ENCODE peak calls at places on chromosomes 5 and 9, in seven cellular contexts. L is IMR-90, J is SK-N-SH, F is PC-9, B is fibroblast of lung, C is PC-3, E is astrocyte. O is an unnamed sample.

GRCh38 chr5:76403963-76404693 is 1.0 kb downstream of the IQGAP2 start:
- DNase-seq in L (no peak), J (no peak), F (no peak), B (no peak), C (no peak), E (no peak), O (no peak)

GRCh38 chr5:115168829-115169391 is 798 bp downstream of the TRIM36 start:
- DNase-seq in L (no peak), J (peak; percentile 68), F (peak; percentile 11), B (no peak), C (no peak), E (no peak), O (no peak)

GRCh38 chr5:34957299-34957698 is 27.9 kb downstream of the DNAJC21 start:
- DNase-seq in L (peak; percentile 31), J (no peak), F (no peak), B (peak; percentile 12), C (no peak), E (no peak), O (no peak)

GRCh38 chr5:71924980-71925379 is 182.3 kb upstream of the MAP1B start:
- DNase-seq in L (peak; percentile 69), J (no peak), F (no peak), B (peak; percentile 50), C (peak; percentile 61), E (peak; percentile 50), O (no peak)

GRCh38 chr5:151947924-151948323 is 23.3 kb upstream of the GLRA1 start:
- DNase-seq in L (no peak), J (no peak), F (no peak), B (no peak), C (no peak), E (no peak), O (no peak)

GRCh38 chr9:130660683-130661460 is 3.5 kb upstream of the PRDM12 start:
- DNase-seq in L (no peak), J (peak; percentile 65), F (no peak), B (no peak), C (no peak), E (no peak), O (peak; percentile 92)

GRCh38 chr9:131714161-131714646 is 25.7 kb downstream of the RAPGEF1 start:
- DNase-seq in L (peak; percentile 91), J (no peak), F (peak; percentile 51), B (peak; percentile 91), C (peak; percentile 65), E (peak; percentile 93), O (peak; percentile 90)

GRCh38 chr5:17620627-17621026 is 10.4 kb downstream of the TAF11L12 start:
- DNase-seq in L (no peak), J (peak; percentile 27), F (no peak), B (no peak), C (no peak), E (no peak), O (no peak)

GRCh38 chr5:2289380-2289779 is 406.7 kb upstream of the IRX4 start:
- DNase-seq in L (no peak), J (no peak), F (no peak), B (no peak), C (no peak), E (no peak), O (no peak)

GRCh38 chr9:127316586-127317383 is 52.2 kb downstream of the GARNL3 start:
- DNase-seq in L (peak; percentile 39), J (no peak), F (no peak), B (no peak), C (peak; percentile 32), E (peak; percentile 19), O (peak; percentile 80)

GRCh38 chr5:112004867-112005532 is 248.0 kb upstream of the NREP start:
- DNase-seq in L (peak; percentile 92), J (no peak), F (no peak), B (peak; percentile 66), C (peak; percentile 61), E (peak; percentile 91), O (no peak)

GRCh38 chr5:16616536-16617271 is at the start of gene RETREG1:
- DNase-seq in L (no peak), J (peak; percentile 89), F (peak; percentile 62), B (no peak), C (peak; percentile 61), E (peak; percentile 8), O (peak; percentile 88)

GRCh38 chr9:120875954-120876841 is 790 bp downstream of the PHF19 start:
- DNase-seq in L (peak; percentile 85), J (peak; percentile 94), F (peak; percentile 95), B (peak; percentile 86), C (peak; percentile 89), E (peak; percentile 69), O (peak; percentile 99)

GRCh38 chr5:43785198-43785597 is 182.2 kb downstream of the NNT start:
- DNase-seq in L (no peak), J (no peak), F (no peak), B (no peak), C (no peak), E (no peak), O (peak; percentile 35)

GRCh38 chr9:121718063-121718462 is 66.6 kb downstream of the DAB2IP start:
- DNase-seq in L (peak; percentile 65), J (peak; percentile 81), F (no peak), B (peak; percentile 54), C (no peak), E (peak; percentile 62), O (peak; percentile 95)

GRCh38 chr5:138662599-138662998 is 87.4 kb upstream of the HSPA9 start:
- DNase-seq in L (no peak), J (no peak), F (no peak), B (no peak), C (no peak), E (no peak), O (no peak)

GRCh38 chr9:111720170-111720569 is 58.8 kb downstream of the GNG10 start:
- DNase-seq in L (peak; percentile 7), J (no peak), F (no peak), B (no peak), C (no peak), E (no peak), O (no peak)

DNA sequence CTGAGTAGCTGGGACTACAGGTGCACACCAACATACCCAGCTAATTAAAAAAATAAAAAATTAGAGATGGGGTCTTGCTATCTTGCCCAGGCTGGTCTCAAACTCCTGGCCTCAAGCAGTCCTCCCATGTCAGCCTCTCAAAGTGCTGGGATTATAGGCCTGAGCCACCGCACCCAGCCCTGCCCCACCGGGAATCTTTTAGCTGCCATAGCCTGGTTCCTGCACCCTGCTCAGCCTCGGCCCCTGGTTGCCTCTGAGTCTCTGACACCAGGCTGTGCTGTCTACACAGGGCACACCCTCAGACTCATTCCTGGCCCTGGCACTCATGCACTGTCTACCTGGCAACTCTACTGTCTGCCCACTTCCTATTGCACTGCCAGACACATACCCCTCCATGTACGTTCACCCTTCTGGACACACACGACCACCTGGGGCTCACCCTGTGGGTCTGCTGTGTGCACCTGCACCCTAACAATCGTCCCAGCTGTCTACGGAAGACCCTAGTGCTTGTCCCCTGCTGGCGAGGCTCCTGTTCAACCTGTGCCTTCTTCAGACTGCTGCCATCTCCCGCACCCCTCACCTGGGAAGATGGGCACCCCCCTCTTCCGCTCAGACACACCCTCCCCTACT is 1.4 kb downstream of the PROP1 start:
- DNase-seq in L (no peak), J (no peak), F (no peak), B (no peak), C (no peak), E (no peak), O (peak; percentile 73)
- H3K4me3 ChIP-seq in L (no peak overlapping the region), J (no peak overlapping the region), F (no peak overlapping the region), B (no peak overlapping the region), C (no peak overlapping the region), E (no peak overlapping the region), O (no peak overlapping the region)

DNA sequence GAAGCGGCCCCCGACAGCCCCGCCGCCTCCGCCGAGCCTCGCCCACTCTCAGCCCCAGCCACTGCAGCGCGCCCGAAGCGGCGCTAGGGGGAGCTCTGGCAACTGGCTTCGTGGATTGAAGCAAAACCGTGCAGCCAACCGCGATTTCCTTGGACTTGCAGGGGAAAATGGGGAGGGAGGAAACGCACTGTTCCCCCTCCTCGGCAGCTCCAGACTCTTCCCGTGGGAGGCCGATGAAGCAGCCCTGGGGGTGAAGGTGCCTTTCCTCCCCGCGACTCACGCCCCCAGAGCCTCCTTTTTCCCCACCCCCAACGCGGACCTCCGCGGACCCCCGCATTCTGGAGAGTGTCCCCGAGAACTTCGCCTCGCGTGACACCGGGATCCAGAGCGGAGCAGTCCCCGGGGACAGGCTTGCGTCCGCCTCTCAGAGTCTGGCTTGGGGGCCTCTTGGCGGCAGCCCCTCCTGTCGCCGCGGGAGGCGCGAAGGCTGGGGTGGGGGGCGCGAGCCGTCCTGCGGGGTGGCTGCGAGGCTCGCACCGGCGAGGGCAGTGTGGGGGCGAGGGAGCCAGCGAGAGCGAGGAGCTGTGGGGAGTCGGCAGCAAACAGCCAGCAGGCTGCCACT is 3.8 kb downstream of the IER5L start:
- DNase-seq in L (peak; percentile 93), J (peak; percentile 94), F (peak; percentile 90), B (peak; percentile 95), C (peak; percentile 86), E (peak; percentile 84), O (peak; percentile 98)
- H2AFZ ChIP-seq in L (peak overlapping the region; percentile 88), J (no peak overlapping the region), F (peak overlapping the region; percentile 74), B (no peak overlapping the region), C (peak overlapping the region; percentile 79), E (peak overlapping the region; percentile 72), O (peak overlapping the region; percentile 59)

GRCh38 chr9:706073-706472 is 135.4 kb upstream of the DMRT1 start:
- DNase-seq in L (no peak), J (no peak), F (no peak), B (no peak), C (no peak), E (no peak), O (no peak)

GRCh38 chr9:706606-707451 is 134.7 kb upstream of the DMRT1 start:
- DNase-seq in L (peak; percentile 75), J (peak; percentile 29), F (peak; percentile 27), B (peak; percentile 68), C (peak; percentile 49), E (peak; percentile 62), O (peak; percentile 94)

GRCh38 chr9:710951-711745 is 130.3 kb upstream of the DMRT1 start:
- DNase-seq in L (no peak), J (no peak), F (no peak), B (no peak), C (no peak), E (no peak), O (no peak)

GRCh38 chr9:708556-709432 is 132.7 kb upstream of the DMRT1 start:
- DNase-seq in L (no peak), J (no peak), F (no peak), B (no peak), C (no peak), E (no peak), O (no peak)

GRCh38 chr9:708182-708555 is 133.3 kb upstream of the DMRT1 start:
- DNase-seq in L (no peak), J (no peak), F (no peak), B (no peak), C (no peak), E (no peak), O (no peak)
- H3K4me3 ChIP-seq in L (peak overlapping the region; percentile 50), J (peak overlapping the region; percentile 44), F (no peak overlapping the region), B (peak overlapping the region; percentile 20), C (peak overlapping the region; percentile 49), E (peak overlapping the region; percentile 52), O (peak overlapping the region; percentile 65)

GRCh38 chr9:96612105-96612965 is 7.3 kb downstream of the CDC14B start:
- DNase-seq in L (peak; percentile 96), J (peak; percentile 48), F (peak; percentile 49), B (peak; percentile 90), C (peak; percentile 78), E (peak; percentile 88), O (peak; percentile 90)
- H2AFZ ChIP-seq in L (peak overlapping the region; percentile 84), J (peak overlapping the region; percentile 60), F (peak overlapping the region; percentile 15), B (no peak overlapping the region), C (peak overlapping the region; percentile 10), E (peak overlapping the region; percentile 14), O (peak overlapping the region; percentile 49)

GRCh38 chr5:523658-524441 is 399 bp downstream of the SLC9A3 start:
- DNase-seq in L (no peak), J (no peak), F (no peak), B (no peak), C (no peak), E (no peak), O (peak; percentile 95)
- H3K4me3 ChIP-seq in L (no peak overlapping the region), J (no peak overlapping the region), F (no peak overlapping the region), B (no peak overlapping the region), C (no peak overlapping the region), E (no peak overlapping the region), O (no peak overlapping the region)